ENCODE peak calls at places on chromosomes 13 and 19, in four cellular contexts. T is Calu3, S is NCI-H82, J is M059J. K is an unnamed sample.

GRCh38 chr19:23561341-23561740 is 125.7 kb downstream of the ZNF675 start:
- DNase-seq in T (no peak), S (no peak), J (peak), K (no peak)

GRCh38 chr13:114068723-114069322 is 63.6 kb downstream of the RASA3 start:
- DNase-seq in T (no peak), S (no peak), J (peak), K (no peak)

GRCh38 chr13:96821381-96821780 is 172.9 kb downstream of the OXGR1 start:
- DNase-seq in T (no peak), S (no peak), J (peak), K (no peak)

GRCh38 chr19:9995999-9996398 is 14.3 kb downstream of the COL5A3 start:
- DNase-seq in T (no peak), S (no peak), J (no peak), K (no peak)

GRCh38 chr19:5059191-5059579 is 90.3 kb downstream of the KDM4B start:
- DNase-seq in T (no peak), S (no peak), J (no peak), K (no peak)

GRCh38 chr19:44684892-44685847 is 13.8 kb upstream of the CEACAM16 start:
- DNase-seq in T (peak), S (peak), J (peak), K (no peak)

GRCh38 chr19:16957151-16957662 is 68.4 kb downstream of the F2RL3 start:
- DNase-seq in T (peak), S (no peak), J (no peak), K (no peak)

GRCh38 chr13:30808600-30808999 is 73.3 kb downstream of the ALOX5AP start:
- DNase-seq in T (no peak), S (no peak), J (peak), K (no peak)

GRCh38 chr19:10812196-10812595 is 23.8 kb downstream of the TMED1 start:
- DNase-seq in T (no peak), S (no peak), J (no peak), K (no peak)

GRCh38 chr19:50155520-50156109 is 7.5 kb downstream of the IZUMO2 start:
- DNase-seq in T (no peak), S (no peak), J (no peak), K (no peak)

GRCh38 chr19:23318143-23318542 is 67.9 kb upstream of the ZNF724 start:
- DNase-seq in T (no peak), S (no peak), J (peak), K (no peak)

GRCh38 chr13:59437902-59438301 is 725.8 kb downstream of the DIAPH3 start:
- DNase-seq in T (no peak), S (no peak), J (no peak), K (no peak)

GRCh38 chr19:10936661-10937084 is 8.1 kb downstream of the TIMM29 start:
- DNase-seq in T (peak), S (peak), J (peak), K (no peak)

GRCh38 chr13:38830442-38831045 is 143.7 kb downstream of the FREM2 start:
- DNase-seq in T (no peak), S (no peak), J (no peak), K (no peak)

GRCh38 chr19:17205237-17206140 is 9.7 kb upstream of the USE1 start:
- DNase-seq in T (peak), S (peak), J (peak), K (peak)

GRCh38 chr19:45809643-45810159 is 5.4 kb downstream of the RSPH6A start:
- DNase-seq in T (no peak), S (peak), J (peak), K (no peak)

GRCh38 chr19:20558011-20558410 is 7.6 kb downstream of the ZNF737 start:
- DNase-seq in T (no peak), S (peak), J (no peak), K (no peak)

GRCh38 chr13:48853381-48854102 is 122.2 kb upstream of the FNDC3A start:
- DNase-seq in T (no peak), S (no peak), J (no peak), K (no peak)